ENCODE peak calls at places on chromosome 2, in six cellular contexts. D is NCI-H510A treated with DMSO at 0.1 percent for 48 hours; V is SK-MEL-5; M is AG09309; C is activated CD4-positive, alpha-beta T cell treated with anti-CD3 and anti-CD28 coated beads for 4 hours; H is germinal center. Z is an unnamed sample.

GRCh38 chr2:57516740-57517340 is 529.8 kb upstream of the VRK2 start:
- DNase-seq in D (peak; percentile 87), V (peak; percentile 70), M (no peak), C (no peak), H (peak; percentile 20), Z (peak; percentile 80)

GRCh38 chr2:222690564-222691200 is 19.2 kb downstream of the MOGAT1 start:
- DNase-seq in D (peak; percentile 71), V (peak; percentile 86), M (no peak), C (peak; percentile 68), H (peak; percentile 91), Z (peak; percentile 87)

GRCh38 chr2:46837112-46837454 is 78.5 kb downstream of the MCFD2 start:
- DNase-seq in D (no peak), V (no peak), M (no peak), C (no peak), H (no peak), Z (no peak)

GRCh38 chr2:207241198-207241597 is 75.5 kb upstream of the KLF7 start:
- DNase-seq in D (no peak), V (no peak), M (no peak), C (no peak), H (no peak), Z (no peak)

GRCh38 chr2:63053889-63054725 is 3.5 kb downstream of the OTX1 start:
- DNase-seq in D (no peak), V (no peak), M (no peak), C (no peak), H (no peak), Z (peak; percentile 39)

GRCh38 chr2:71299507-71299906 is 32.1 kb upstream of the ZNF638 start:
- DNase-seq in D (no peak), V (peak; percentile 67), M (no peak), C (no peak), H (peak; percentile 36), Z (peak; percentile 70)

GRCh38 chr2:205660521-205661124 is 21.7 kb upstream of the NRP2 start:
- DNase-seq in D (no peak), V (no peak), M (peak; percentile 89), C (peak; percentile 37), H (no peak), Z (peak; percentile 60)

GRCh38 chr2:152449578-152449977 is 114.6 kb downstream of the FMNL2 start:
- DNase-seq in D (no peak), V (no peak), M (no peak), C (no peak), H (no peak), Z (no peak)

GRCh38 chr2:45264227-45265225 is 255.3 kb upstream of the SIX2 start:
- DNase-seq in D (no peak), V (no peak), M (no peak), C (no peak), H (no peak), Z (peak; percentile 16)

GRCh38 chr2:144517825-144518699 is 1.9 kb downstream of the ZEB2 start:
- DNase-seq in D (no peak), V (peak; percentile 51), M (no peak), C (no peak), H (peak; percentile 44), Z (no peak)

GRCh38 chr2:147588191-147588590 is 256.6 kb upstream of the ACVR2A start:
- DNase-seq in D (no peak), V (no peak), M (no peak), C (no peak), H (no peak), Z (no peak)

GRCh38 chr2:30741576-30741975 is 65.7 kb downstream of the CAPN13 start:
- DNase-seq in D (no peak), V (no peak), M (no peak), C (no peak), H (no peak), Z (no peak)

GRCh38 chr2:238496756-238497609 is 70.3 kb downstream of the ASB1 start:
- DNase-seq in D (no peak), V (no peak), M (no peak), C (no peak), H (no peak), Z (no peak)